ENCODE peak calls at places on chromosome 1, in nine cellular contexts. W is amniotic stem cell; E is B cell; Y is stimulated activated CD4-positive, alpha-beta T cell treated with anti-CD3 and anti-CD28 coated beads, TNF-alpha, amount 100 ng/mL, for 24 hours; F is posterior cingulate gyrus; H is astrocyte of the spinal cord; B is choroid plexus epithelial cell; Z is Calu3; D is NCI-H2081 treated with DMSO at 0.1 percent for 48 hours. R is an unnamed sample.

GRCh38 chr1:43522776-43523480 is 7.8 kb upstream of the PTPRF start:
- DNase-seq in W (no peak), B (peak), E (no peak), Z (peak), D (no peak), F (peak), Y (no peak), H (peak), R (no peak)

GRCh38 chr1:100400332-100400933 is 48.1 kb downstream of the CDC14A start:
- DNase-seq in W (no peak), D (no peak), E (peak), F (no peak), Z (no peak), Y (no peak), B (peak), H (no peak), R (no peak)

GRCh38 chr1:23848673-23849616 is 19.1 kb downstream of the FUCA1 start:
- DNase-seq in W (no peak), D (no peak), B (no peak), H (no peak), E (no peak), Y (no peak), F (no peak), Z (no peak), R (no peak)

GRCh38 chr1:157137773-157138219 is 399 bp downstream of the ETV3 start:
- DNase-seq in Y (no peak), Z (no peak), W (no peak), E (no peak), B (no peak), D (no peak), H (no peak), F (no peak), R (no peak)

GRCh38 chr1:206685749-206686485 is 1.2 kb downstream of the MAPKAPK2 start:
- DNase-seq in W (peak), Z (peak), B (peak), F (no peak), D (no peak), E (peak), Y (peak), H (peak), R (no peak)

GRCh38 chr1:115655916-115656315 is 14.1 kb downstream of the VANGL1 start:
- DNase-seq in W (no peak), F (no peak), Z (no peak), E (no peak), H (no peak), B (no peak), Y (no peak), D (no peak), R (no peak)

GRCh38 chr1:3014041-3014440 is 7.2 kb upstream of the ACTRT2 start:
- DNase-seq in W (no peak), E (no peak), B (no peak), Z (no peak), D (no peak), F (no peak), H (no peak), Y (no peak), R (no peak)

GRCh38 chr1:204640578-204640977 is 45.0 kb downstream of the LRRN2 start:
- DNase-seq in H (no peak), B (no peak), E (no peak), F (no peak), D (no peak), Y (no peak), W (no peak), Z (no peak), R (no peak)

GRCh38 chr1:221693087-221693486 is 48.8 kb downstream of the DUSP10 start:
- DNase-seq in E (no peak), Y (no peak), H (no peak), B (no peak), Z (no peak), D (no peak), F (no peak), W (no peak), R (no peak)

GRCh38 chr1:204752688-204753040 is 67.1 kb upstream of the LRRN2 start:
- DNase-seq in Y (no peak), H (no peak), W (no peak), Z (no peak), B (no peak), F (no peak), E (no peak), D (no peak), R (no peak)

GRCh38 chr1:65119951-65120350 is 28.1 kb upstream of the AK4 start:
- DNase-seq in E (no peak), B (no peak), F (no peak), W (peak), Z (no peak), D (no peak), H (no peak), Y (no peak), R (no peak)

GRCh38 chr1:26696191-26696644 is 403 bp downstream of the ARID1A start:
- DNase-seq in E (no peak), Y (no peak), Z (peak), W (no peak), F (no peak), H (no peak), D (no peak), B (no peak), R (no peak)

GRCh38 chr1:186152227-186152944 is 222.7 kb downstream of the TPR start:
- DNase-seq in H (peak), F (no peak), B (peak), E (no peak), Y (no peak), D (no peak), Z (peak), W (peak), R (peak)

GRCh38 chr1:47465605-47466004 is 27.8 kb downstream of the FOXD2 start:
- DNase-seq in E (no peak), Z (no peak), Y (no peak), D (no peak), B (peak), F (no peak), H (no peak), W (no peak), R (no peak)

GRCh38 chr1:62625415-62625814 is 28.1 kb downstream of the ANGPTL3 start:
- DNase-seq in Y (no peak), W (no peak), H (no peak), D (no peak), B (no peak), Z (no peak), E (no peak), F (no peak), R (no peak)

GRCh38 chr1:232472485-232473041 is 157.4 kb downstream of the SIPA1L2 start:
- DNase-seq in F (no peak), H (peak), D (no peak), W (no peak), Z (no peak), E (no peak), Y (no peak), B (peak), R (no peak)

GRCh38 chr1:118085365-118085764 is 99.7 kb downstream of the SPAG17 start:
- DNase-seq in D (no peak), Z (no peak), B (no peak), F (no peak), W (no peak), Y (no peak), E (no peak), H (no peak), R (no peak)

GRCh38 chr1:6512245-6512907 is 20.9 kb upstream of the PLEKHG5 start:
- DNase-seq in W (no peak), D (no peak), Z (no peak), Y (no peak), B (no peak), H (no peak), F (no peak), E (no peak), R (no peak)

GRCh38 chr1:18865176-18865575 is 5.7 kb upstream of the TAS1R2 start:
- DNase-seq in H (no peak), F (peak), Y (no peak), B (no peak), D (no peak), Z (no peak), W (no peak), E (no peak), R (no peak)

GRCh38 chr1:163737261-163737660 is 415.5 kb downstream of the NUF2 start:
- DNase-seq in D (no peak), F (no peak), Z (no peak), Y (no peak), W (no peak), B (no peak), E (no peak), H (no peak), R (no peak)

GRCh38 chr1:22896184-22896583 is 76.5 kb downstream of the LACTBL1 start:
- DNase-seq in Z (no peak), W (no peak), B (no peak), E (no peak), Y (no peak), H (no peak), D (no peak), F (peak), R (no peak)

GRCh38 chr1:9590201-9590600 is 1.5 kb downstream of the TMEM201 start:
- DNase-seq in W (no peak), Y (no peak), F (peak), Z (no peak), H (no peak), B (no peak), E (no peak), D (no peak), R (no peak)

GRCh38 chr1:34984435-34985062 is 598 bp downstream of the TMEM35B start:
- DNase-seq in F (no peak), D (no peak), B (peak), Z (no peak), E (peak), Y (no peak), H (peak), W (no peak), R (peak)

R was measured in smooth muscle cell of the brain vasculature.